ENCODE peak calls at places on chromosomes 11 and 22, in nine cellular contexts. M, E, Z, P, G, V, U, Y and T are unnamed samples.
A peak's percentile ranks its signal among the peaks of the same experiment; 100 is the strongest.

GRCh38 chr11:92894197-92894596 is 75.3 kb upstream of the MTNR1B start:
- DNase-seq in E (no peak), Y (peak; percentile 31), M (no peak), G (no peak), U (no peak), Z (no peak), V (no peak), P (no peak), T (no peak)

GRCh38 chr11:38824573-38824972 is 2226.5 kb upstream of the RAG2 start:
- DNase-seq in M (no peak), V (peak; percentile 54), U (no peak), Z (no peak), Y (peak; percentile 0), E (no peak), G (no peak), P (peak; percentile 25), T (no peak)

GRCh38 chr11:25319068-25319467 is 822.2 kb downstream of the LUZP2 start:
- DNase-seq in Y (no peak), V (peak; percentile 20), G (no peak), M (no peak), E (no peak), Z (no peak), U (no peak), P (no peak), T (no peak)

GRCh38 chr11:65425971-65426838 is 3.6 kb downstream of the NEAT1 start:
- DNase-seq in Z (peak; percentile 80), V (peak; percentile 89), U (no peak), G (no peak), M (peak; percentile 40), E (peak; percentile 70), Y (peak; percentile 88), P (peak; percentile 80), T (no peak)

GRCh38 chr22:22710719-22711531 is 66.5 kb downstream of the GGTLC2 start:
- DNase-seq in Y (peak; percentile 28), V (peak; percentile 71), M (peak; percentile 74), G (no peak), E (peak; percentile 41), Z (peak; percentile 69), U (peak; percentile 82), P (peak; percentile 52), T (peak; percentile 77)

GRCh38 chr11:125618383-125618782 is 6.6 kb upstream of the CHEK1 start:
- DNase-seq in Z (no peak), E (no peak), P (no peak), G (no peak), U (no peak), M (no peak), Y (no peak), V (no peak), T (no peak)

GRCh38 chr11:69081180-69081579 is 32.4 kb downstream of the TPCN2 start:
- DNase-seq in P (no peak), Y (no peak), E (no peak), Z (no peak), G (no peak), M (no peak), U (no peak), V (no peak), T (no peak)

GRCh38 chr22:19111140-19111539 is 11.1 kb downstream of the DGCR2 start:
- DNase-seq in V (no peak), M (no peak), P (no peak), U (no peak), G (no peak), Y (no peak), E (no peak), Z (no peak), T (no peak)

GRCh38 chr11:3074912-3075589 is 17.8 kb upstream of the CARS1 start:
- DNase-seq in V (peak; percentile 36), Y (no peak), Z (no peak), E (peak; percentile 53), U (peak; percentile 80), P (no peak), M (no peak), G (no peak), T (peak; percentile 65)

GRCh38 chr11:131914299-131914902 is 544.0 kb downstream of the NTM start:
- DNase-seq in G (no peak), U (no peak), P (peak; percentile 41), E (peak; percentile 20), V (peak; percentile 20), Y (peak; percentile 62), Z (no peak), M (no peak), T (no peak)

GRCh38 chr11:9688716-9689511 is 25.0 kb downstream of the SWAP70 start:
- DNase-seq in E (peak; percentile 96), M (no peak), P (peak; percentile 78), Y (peak; percentile 88), V (peak; percentile 49), G (no peak), U (no peak), Z (peak; percentile 87), T (no peak)

GRCh38 chr22:45201678-45202332 is 38.1 kb downstream of the NUP50 start:
- DNase-seq in Z (no peak), G (no peak), V (peak; percentile 89), M (no peak), U (no peak), E (no peak), P (peak; percentile 78), Y (no peak), T (no peak)

GRCh38 chr11:126655807-126656128 is 300.3 kb downstream of the ST3GAL4 start:
- DNase-seq in G (no peak), U (no peak), P (peak; percentile 21), Z (no peak), V (peak; percentile 12), E (no peak), M (no peak), Y (peak; percentile 60), T (no peak)

GRCh38 chr22:19114984-19115552 is 7.1 kb downstream of the DGCR2 start:
- DNase-seq in Z (no peak), E (no peak), M (no peak), G (no peak), P (no peak), Y (no peak), U (no peak), V (no peak), T (no peak)

GRCh38 chr11:114321621-114322257 is 25.5 kb downstream of the NNMT start:
- DNase-seq in Z (no peak), U (peak; percentile 88), P (peak; percentile 74), M (no peak), V (peak; percentile 80), E (no peak), Y (peak; percentile 94), G (no peak), T (no peak)

GRCh38 chr11:87600938-87601337 is 563.2 kb downstream of the TMEM135 start:
- DNase-seq in P (no peak), U (no peak), M (no peak), Z (no peak), V (no peak), E (no peak), Y (peak; percentile 1), G (no peak), T (no peak)

GRCh38 chr11:111305403-111305802 is 7.1 kb downstream of the POU2AF3 start:
- DNase-seq in Y (no peak), G (no peak), Z (no peak), P (no peak), E (no peak), M (no peak), U (no peak), V (no peak), T (no peak)

GRCh38 chr22:40507491-40507890 is 129.0 kb downstream of the MRTFA start:
- DNase-seq in E (no peak), Y (no peak), V (no peak), U (no peak), G (no peak), Z (peak; percentile 62), M (no peak), P (no peak), T (no peak)

GRCh38 chr11:104327864-104328513 is 164.0 kb upstream of the PDGFD start:
- DNase-seq in E (no peak), G (no peak), Y (peak; percentile 14), U (no peak), Z (no peak), P (peak; percentile 17), V (no peak), M (no peak), T (no peak)

GRCh38 chr11:106344392-106344791 is 266.9 kb downstream of the AASDHPPT start:
- DNase-seq in E (no peak), V (no peak), P (peak; percentile 78), Y (peak; percentile 45), U (no peak), Z (no peak), G (no peak), M (no peak), T (no peak)

GRCh38 chr22:49606562-49606961 is 221.1 kb downstream of the BRD1 start:
- DNase-seq in U (no peak), G (no peak), Z (no peak), V (no peak), P (no peak), M (no peak), Y (no peak), E (no peak), T (no peak)

GRCh38 chr11:69636512-69636866 is 4.5 kb upstream of the CCND1 start:
- DNase-seq in Y (peak; percentile 94), V (peak; percentile 89), M (peak; percentile 62), G (no peak), U (peak; percentile 84), P (peak; percentile 98), Z (no peak), E (peak; percentile 66), T (peak; percentile 82)

DNA sequence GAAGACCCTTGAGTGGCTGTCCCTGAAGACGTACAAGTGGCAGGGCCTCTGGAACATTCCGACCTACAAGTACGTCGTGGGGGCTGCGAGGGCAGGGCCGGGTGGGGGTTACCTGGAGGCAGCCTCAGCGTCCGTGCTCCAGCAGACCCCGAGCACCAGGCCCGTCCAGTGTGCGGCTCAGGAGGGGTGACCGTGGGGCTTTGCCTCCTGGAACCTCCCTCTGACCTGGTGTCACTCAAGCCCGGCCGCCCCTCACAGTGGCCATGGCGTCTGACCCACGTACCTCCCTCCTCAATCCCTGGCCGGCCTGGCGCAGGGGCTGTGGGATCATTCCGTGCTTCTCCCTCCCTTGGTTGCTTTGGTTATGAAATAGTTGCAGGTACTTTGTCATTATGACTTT is 18.5 kb downstream of the RNH1 start:
- DNase-seq in Z (no peak), E (no peak), Y (no peak), V (no peak), P (no peak), M (no peak), G (no peak), U (no peak), T (no peak)
- H3K27ac ChIP-seq in Z (no peak overlapping the region), E (no peak overlapping the region), Y (no peak overlapping the region), V (no peak overlapping the region), P (no peak overlapping the region), M (no peak overlapping the region), G (no peak overlapping the region), U (no peak overlapping the region), T (no peak overlapping the region)

GRCh38 chr11:57325735-57326048 is 940 bp upstream of the TNKS1BP1 start:
- DNase-seq in U (peak; percentile 93), P (no peak), Y (no peak), V (no peak), M (peak; percentile 80), G (no peak), Z (peak; percentile 19), E (peak; percentile 83), T (peak; percentile 75)
- H3K36me3 ChIP-seq in U (peaks cover 37% of the 10 kb centered on the region), P (peaks cover 31% of the 10 kb centered on the region), Y (peaks cover 22% of the 10 kb centered on the region), V (peaks cover 47% of the 10 kb centered on the region), M (peaks cover 48% of the 10 kb centered on the region), G (peaks cover 28% of the 10 kb centered on the region), Z (peaks cover 55% of the 10 kb centered on the region), E (peaks cover 22% of the 10 kb centered on the region), T (peaks cover 16% of the 10 kb centered on the region)

GRCh38 chr22:18044548-18045271 is 20.3 kb upstream of the MICAL3 start:
- DNase-seq in G (no peak), U (peak; percentile 93), P (peak; percentile 35), E (no peak), Z (no peak), V (no peak), Y (no peak), M (peak; percentile 62), T (peak; percentile 50)
- H3K27ac ChIP-seq in G (peak overlapping the region; percentile 68), U (no peak overlapping the region), P (no peak overlapping the region), E (no peak overlapping the region), Z (no peak overlapping the region), V (no peak overlapping the region), Y (no peak overlapping the region), M (peak overlapping the region; percentile 73), T (no peak overlapping the region)

GRCh38 chr11:19642759-19643158 is 69.9 kb upstream of the NAV2 start:
- DNase-seq in M (no peak), Z (no peak), P (no peak), Y (no peak), E (no peak), G (no peak), U (no peak), V (no peak), T (no peak)
- H3K36me3 ChIP-seq in M (no peaks in the 10 kb centered on the region), Z (no peaks in the 10 kb centered on the region), P (no peaks in the 10 kb centered on the region), Y (no peaks in the 10 kb centered on the region), E (no peaks in the 10 kb centered on the region), G (no peaks in the 10 kb centered on the region), U (no peaks in the 10 kb centered on the region), V (no peaks in the 10 kb centered on the region), T (no peaks in the 10 kb centered on the region)